ENCODE peak calls at places on chromosome 22, in ten cellular contexts. C is cardiac muscle cell, T is transverse colon, U is AG09319, R is heart left ventricle, K is fibroblast of mammary gland, J is tibial nerve, O is fibroblast of pulmonary artery, B is neural progenitor cell, G is fibroblast of the aortic adventitia. I is an unnamed sample.

GRCh38 chr22:40320687-40321086 is 25.6 kb upstream of the ADSL start:
- DNase-seq in C (no peak), T (no peak), U (no peak), R (no peak), K (no peak), J (no peak), O (no peak), B (no peak), G (no peak), I (no peak)

GRCh38 chr22:28837640-28838039 is 37.3 kb upstream of the XBP1 start:
- DNase-seq in C (no peak), T (no peak), U (no peak), R (no peak), K (no peak), J (no peak), O (no peak), B (peak), G (no peak), I (no peak)

GRCh38 chr22:20565079-20565734 is 57.8 kb downstream of the MED15 start:
- DNase-seq in C (no peak), T (no peak), U (no peak), R (no peak), K (peak), J (no peak), O (no peak), B (no peak), G (no peak), I (peak)

GRCh38 chr22:20997536-20998257 is 4.2 kb downstream of the THAP7 start:
- DNase-seq in C (no peak), T (no peak), U (no peak), R (peak), K (no peak), J (no peak), O (no peak), B (no peak), G (no peak), I (no peak)

GRCh38 chr22:46929689-46930225 is 167.3 kb downstream of the TBC1D22A start:
- DNase-seq in C (no peak), T (no peak), U (no peak), R (no peak), K (no peak), J (no peak), O (no peak), B (no peak), G (no peak), I (no peak)

GRCh38 chr22:45208993-45209838 is 31.5 kb downstream of the KIAA0930 start:
- DNase-seq in C (peak), T (no peak), U (no peak), R (no peak), K (peak), J (no peak), O (peak), B (peak), G (peak), I (peak)

GRCh38 chr22:39778055-39778454 is 115.5 kb downstream of the ENTHD1 start:
- DNase-seq in C (no peak), T (no peak), U (no peak), R (no peak), K (no peak), J (no peak), O (no peak), B (no peak), G (no peak), I (no peak)

GRCh38 chr22:24975813-24976341 is 23.4 kb downstream of the KIAA1671 start:
- DNase-seq in C (peak), T (no peak), U (no peak), R (no peak), K (peak), J (peak), O (peak), B (peak), G (peak), I (no peak)

GRCh38 chr22:38655532-38656255 is 498 bp downstream of the FAM227A start:
- DNase-seq in C (peak), T (no peak), U (no peak), R (no peak), K (peak), J (no peak), O (peak), B (no peak), G (peak), I (peak)

GRCh38 chr22:38311331-38311635 is 6.0 kb downstream of the CSNK1E start:
- DNase-seq in C (peak), T (no peak), U (no peak), R (peak), K (peak), J (no peak), O (no peak), B (no peak), G (peak), I (no peak)

GRCh38 chr22:23118647-23119491 is 22.9 kb downstream of the RSPH14 start:
- DNase-seq in C (no peak), T (no peak), U (no peak), R (no peak), K (no peak), J (no peak), O (no peak), B (no peak), G (no peak), I (no peak)

GRCh38 chr22:45340323-45340722 is 30.6 kb downstream of the FAM118A start:
- DNase-seq in C (no peak), T (no peak), U (no peak), R (no peak), K (no peak), J (no peak), O (no peak), B (no peak), G (no peak), I (no peak)

GRCh38 chr22:24331468-24332440 is 61.1 kb downstream of the SPECC1L start:
- DNase-seq in C (no peak), T (no peak), U (no peak), R (no peak), K (peak), J (no peak), O (no peak), B (no peak), G (no peak), I (peak)

GRCh38 chr22:45648320-45649070 is 23.1 kb upstream of the ATXN10 start:
- DNase-seq in C (no peak), T (no peak), U (no peak), R (no peak), K (no peak), J (no peak), O (no peak), B (no peak), G (no peak), I (no peak)

GRCh38 chr22:45181766-45182165 is 18.0 kb downstream of the NUP50 start:
- DNase-seq in C (no peak), T (no peak), U (no peak), R (no peak), K (no peak), J (no peak), O (no peak), B (no peak), G (no peak), I (no peak)

GRCh38 chr22:46849101-46849500 is 86.7 kb downstream of the TBC1D22A start:
- DNase-seq in C (no peak), T (no peak), U (no peak), R (no peak), K (no peak), J (no peak), O (no peak), B (no peak), G (no peak), I (no peak)

GRCh38 chr22:47377926-47378560 is 615.6 kb downstream of the TBC1D22A start:
- DNase-seq in C (no peak), T (no peak), U (no peak), R (no peak), K (no peak), J (no peak), O (no peak), B (no peak), G (no peak), I (no peak)

GRCh38 chr22:44382461-44383038 is 69.8 kb upstream of the SHISAL1 start:
- DNase-seq in C (no peak), T (no peak), U (no peak), R (no peak), K (no peak), J (no peak), O (no peak), B (no peak), G (no peak), I (no peak)

GRCh38 chr22:23820748-23821211 is 18.0 kb downstream of the DERL3 start:
- DNase-seq in C (no peak), T (no peak), U (no peak), R (no peak), K (no peak), J (no peak), O (no peak), B (no peak), G (no peak), I (no peak)

GRCh38 chr22:37796079-37796478 is 11.7 kb upstream of the GCAT start:
- DNase-seq in C (no peak), T (no peak), U (no peak), R (no peak), K (no peak), J (no peak), O (no peak), B (no peak), G (no peak), I (no peak)

GRCh38 chr22:22061085-22062077 is 78.8 kb upstream of the TOP3B start:
- DNase-seq in C (peak), T (no peak), U (peak), R (peak), K (peak), J (peak), O (peak), B (no peak), G (peak), I (peak)

GRCh38 chr22:38383417-38383816 is 66.2 kb upstream of the CSNK1E start:
- DNase-seq in C (no peak), T (no peak), U (peak), R (no peak), K (no peak), J (no peak), O (no peak), B (no peak), G (no peak), I (peak)

GRCh38 chr22:28123989-28124766 is 205.1 kb upstream of the PITPNB start:
- DNase-seq in C (no peak), T (no peak), U (no peak), R (no peak), K (no peak), J (no peak), O (no peak), B (no peak), G (no peak), I (no peak)

GRCh38 chr22:40348025-40348658 is 1.8 kb downstream of the ADSL start:
- DNase-seq in C (peak), T (peak), U (no peak), R (peak), K (peak), J (peak), O (peak), B (peak), G (peak), I (peak)

GRCh38 chr22:22918297-22918965 is 30.8 kb downstream of the IGLL5 start:
- DNase-seq in C (no peak), T (no peak), U (no peak), R (no peak), K (no peak), J (no peak), O (no peak), B (no peak), G (no peak), I (no peak)

GRCh38 chr22:39135092-39135896 is 17.2 kb downstream of the CBX7 start:
- DNase-seq in C (peak), T (peak), U (no peak), R (peak), K (no peak), J (no peak), O (peak), B (peak), G (no peak), I (peak)

GRCh38 chr22:44182591-44183588 is 2.2 kb downstream of the PARVG start:
- DNase-seq in C (no peak), T (peak), U (no peak), R (peak), K (no peak), J (peak), O (no peak), B (no peak), G (no peak), I (no peak)

GRCh38 chr22:29314074-29314473 is 1.4 kb downstream of the RASL10A start:
- DNase-seq in C (no peak), T (peak), U (no peak), R (no peak), K (no peak), J (no peak), O (no peak), B (no peak), G (no peak), I (no peak)

GRCh38 chr22:38298312-38299000 is 18.8 kb downstream of the CSNK1E start:
- DNase-seq in C (peak), T (no peak), U (no peak), R (no peak), K (peak), J (no peak), O (peak), B (peak), G (peak), I (no peak)

GRCh38 chr22:25021976-25022711 is 69.6 kb downstream of the KIAA1671 start:
- DNase-seq in C (peak), T (no peak), U (no peak), R (no peak), K (no peak), J (no peak), O (no peak), B (no peak), G (no peak), I (no peak)

GRCh38 chr22:33576205-33576604 is 344.1 kb downstream of the LARGE1 start:
- DNase-seq in C (no peak), T (no peak), U (no peak), R (no peak), K (no peak), J (no peak), O (no peak), B (no peak), G (no peak), I (no peak)

GRCh38 chr22:48574776-48575566 is 1252.7 kb downstream of the BRD1 start:
- DNase-seq in C (peak), T (peak), U (no peak), R (peak), K (no peak), J (no peak), O (peak), B (peak), G (no peak), I (no peak)
- TF ChIP-seq CTCF in C (no peak), T (peak), U (no peak), R (peak), K (no peak), J (peak), O (no peak), B (peak), G (no peak), I (no peak)

DNA sequence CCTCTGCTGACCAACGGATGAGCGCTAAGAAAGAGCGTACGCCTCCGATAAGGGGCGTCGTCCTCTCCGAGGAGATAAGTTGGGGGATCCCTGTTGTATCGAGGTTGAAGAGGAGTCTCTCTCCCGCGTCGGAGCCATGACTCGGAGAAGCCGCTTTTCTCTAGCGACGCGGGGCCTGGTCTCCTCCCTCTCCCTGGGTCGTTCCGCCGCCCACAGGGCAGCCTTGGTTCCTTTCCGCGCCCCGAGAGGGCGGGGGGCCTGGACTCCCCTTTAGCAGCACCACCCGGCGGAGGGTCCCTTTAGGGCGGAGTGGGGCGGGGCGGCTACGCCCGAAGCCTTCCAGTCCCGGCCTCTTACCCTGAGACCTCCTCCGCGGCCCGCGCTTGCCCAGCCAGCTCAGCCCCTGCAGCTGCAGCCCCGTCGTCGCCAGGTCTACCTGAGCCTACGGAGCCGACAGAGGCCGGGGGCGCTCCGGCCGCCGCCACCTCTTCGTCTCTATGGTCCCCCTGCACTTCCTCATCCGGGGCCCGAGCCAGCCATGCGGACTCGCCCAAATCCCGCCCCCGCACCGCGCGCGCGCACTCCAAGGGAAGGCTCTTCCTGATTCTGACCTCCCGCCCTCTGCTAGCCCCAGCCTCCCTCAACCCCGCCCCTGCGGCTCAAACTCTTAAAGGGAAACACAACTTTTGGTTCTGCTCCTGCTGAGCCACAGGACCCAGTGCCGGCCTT is at the start of gene PRR14L:
- DNase-seq in C (peak), T (peak), U (peak), R (peak), K (peak), J (peak), O (peak), B (peak), G (peak), I (peak)
- TF ChIP-seq CTCF in C (peak), T (no peak), U (no peak), R (no peak), K (no peak), J (no peak), O (no peak), B (peak), G (peak), I (no peak)

DNA sequence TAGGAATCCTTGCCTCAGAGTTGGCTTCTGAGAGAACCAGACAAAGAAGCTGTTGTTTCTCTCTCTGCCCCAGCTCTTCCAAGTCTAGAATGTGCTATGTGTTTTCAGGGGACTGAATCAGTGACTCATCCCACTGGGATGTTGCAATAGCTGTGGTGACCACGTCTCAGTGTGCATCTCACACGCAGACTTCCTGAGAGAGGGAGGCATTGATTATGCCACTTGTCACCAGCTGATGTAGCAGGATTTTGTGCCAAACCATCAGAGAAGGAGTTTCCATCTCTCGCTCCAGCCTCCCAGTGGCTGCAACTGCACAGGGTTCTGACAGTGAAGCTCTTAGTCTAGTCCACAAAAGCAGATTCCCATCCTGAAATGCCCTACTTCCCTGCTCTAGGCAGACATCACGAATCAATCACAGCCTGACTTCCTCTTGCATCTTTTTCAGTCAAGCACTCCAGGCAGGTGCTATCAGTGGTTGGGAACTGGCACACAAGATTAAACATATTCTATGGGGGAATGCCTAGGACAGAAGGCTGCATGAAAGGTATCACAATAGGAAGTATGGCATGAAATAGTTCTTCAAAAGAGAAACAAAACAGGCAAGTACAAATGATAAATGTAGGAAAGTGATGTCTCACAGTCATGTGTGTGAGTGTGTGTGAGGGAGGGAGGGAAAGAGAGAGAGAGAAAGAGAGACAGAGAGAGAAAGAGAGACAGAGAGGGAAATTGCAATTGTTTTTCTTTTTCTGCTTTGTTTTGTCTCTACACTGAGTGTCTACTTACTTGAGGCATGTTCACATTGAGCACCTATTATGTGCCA is 456.0 kb downstream of the MIAT start:
- DNase-seq in C (peak), T (peak), U (peak), R (peak), K (peak), J (peak), O (peak), B (no peak), G (peak), I (peak)
- TF ChIP-seq CTCF in C (no peak), T (no peak), U (peak), R (no peak), K (no peak), J (no peak), O (peak), B (no peak), G (peak), I (no peak)

GRCh38 chr22:30423296-30423958 is 2.1 kb upstream of the MTFP1 start:
- DNase-seq in C (no peak), T (peak), U (no peak), R (no peak), K (no peak), J (no peak), O (no peak), B (no peak), G (no peak), I (no peak)
- TF ChIP-seq CTCF in C (peak), T (no peak), U (no peak), R (peak), K (no peak), J (no peak), O (no peak), B (peak), G (peak), I (no peak)

GRCh38 chr22:32499666-32500065 is 25.1 kb downstream of the FBXO7 start:
- DNase-seq in C (no peak), T (no peak), U (peak), R (no peak), K (no peak), J (no peak), O (no peak), B (no peak), G (no peak), I (no peak)
- TF ChIP-seq CTCF in C (no peak), T (no peak), U (no peak), R (no peak), K (no peak), J (no peak), O (no peak), B (no peak), G (no peak), I (no peak)

DNA sequence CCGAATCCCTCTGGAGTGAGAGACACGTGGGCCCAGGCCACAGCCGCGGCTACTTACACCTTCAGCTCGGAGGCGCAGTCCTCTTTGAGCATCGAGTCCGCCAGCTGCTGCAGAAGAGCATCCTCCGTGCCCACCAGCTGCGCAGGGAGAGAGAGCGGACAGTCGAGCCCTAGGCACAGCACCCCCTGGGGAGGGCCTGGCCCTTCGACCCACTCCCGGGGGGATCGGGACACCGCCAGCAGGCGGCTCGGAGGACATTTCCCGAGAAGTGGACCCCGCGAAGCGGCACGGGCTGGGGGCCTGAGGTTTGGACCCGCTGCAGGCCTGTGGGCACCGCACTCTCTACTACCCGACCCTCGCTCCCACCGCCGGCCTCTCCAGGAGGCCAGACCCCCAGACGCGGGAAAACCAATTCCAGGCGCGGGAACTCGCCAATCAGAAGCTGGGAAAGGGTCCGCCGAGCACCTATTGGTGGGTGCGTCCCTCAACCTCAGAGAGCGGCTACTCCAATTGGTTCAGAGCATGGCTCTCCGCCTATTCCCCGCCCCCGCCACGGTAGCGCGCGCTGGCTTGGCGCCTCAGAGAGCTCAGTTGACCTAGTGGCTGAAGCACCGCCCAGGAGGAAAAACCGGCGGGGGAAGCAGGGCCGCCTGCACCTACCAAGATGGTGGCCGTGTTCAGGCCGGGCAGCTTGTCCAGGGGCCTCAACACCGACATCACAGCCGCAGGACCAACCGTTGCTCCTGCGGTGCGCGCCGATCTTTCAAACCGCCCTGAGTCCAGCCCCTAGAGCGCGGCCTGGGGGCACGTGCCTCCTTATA is at the start of gene CENPM:
- DNase-seq in C (peak), T (peak), U (peak), R (peak), K (peak), J (peak), O (peak), B (peak), G (peak), I (peak)
- TF ChIP-seq CTCF in C (peak), T (no peak), U (peak), R (no peak), K (peak), J (peak), O (peak), B (peak), G (peak), I (peak)

I was measured in foreskin fibroblast.